ENCODE peak calls at places on chromosomes 6 and 20, in four cellular contexts. One of them, this sample, is unnamed.
A peak's percentile ranks its signal among the peaks of the same experiment; 100 is the strongest.

GRCh38 chr20:58699246-58700107 is 6.9 kb downstream of the NPEPL1 start:
- DNase-seq in CD8-positive, alpha-beta memory T cell: no peak
- DNase-seq in CD8-positive, alpha-beta T cell: no peak
- DNase-seq in HCT116: no peak
- DNase-seq in this sample: no peak

GRCh38 chr20:40506567-40506966 is 182.5 kb downstream of the MAFB start:
- DNase-seq in CD8-positive, alpha-beta memory T cell: no peak
- DNase-seq in CD8-positive, alpha-beta T cell: no peak
- DNase-seq in HCT116: peak; percentile 78
- DNase-seq in this sample: no peak

GRCh38 chr6:10385512-10386132 is 29.3 kb downstream of the TFAP2A start:
- DNase-seq in CD8-positive, alpha-beta memory T cell: no peak
- DNase-seq in CD8-positive, alpha-beta T cell: no peak
- DNase-seq in HCT116: no peak
- DNase-seq in this sample: no peak

GRCh38 chr6:106574729-106575458 is 54.4 kb downstream of the RTN4IP1 start:
- DNase-seq in CD8-positive, alpha-beta memory T cell: no peak
- DNase-seq in CD8-positive, alpha-beta T cell: no peak
- DNase-seq in HCT116: peak; percentile 73
- DNase-seq in this sample: no peak

GRCh38 chr20:2544211-2544610 is 7.8 kb downstream of the TMC2 start:
- DNase-seq in CD8-positive, alpha-beta memory T cell: no peak
- DNase-seq in CD8-positive, alpha-beta T cell: no peak
- DNase-seq in HCT116: no peak
- DNase-seq in this sample: no peak

GRCh38 chr6:17492350-17492749 is 99.0 kb downstream of the CAP2 start:
- DNase-seq in CD8-positive, alpha-beta memory T cell: no peak
- DNase-seq in CD8-positive, alpha-beta T cell: no peak
- DNase-seq in HCT116: no peak
- DNase-seq in this sample: no peak

GRCh38 chr6:5083813-5084191 is 1.3 kb upstream of the PPP1R3G start:
- DNase-seq in CD8-positive, alpha-beta memory T cell: no peak
- DNase-seq in CD8-positive, alpha-beta T cell: no peak
- DNase-seq in HCT116: no peak
- DNase-seq in this sample: no peak

GRCh38 chr20:4108495-4109306 is 93.3 kb upstream of the RNF24 start:
- DNase-seq in CD8-positive, alpha-beta memory T cell: peak; percentile 68
- DNase-seq in CD8-positive, alpha-beta T cell: peak; percentile 52
- DNase-seq in HCT116: peak; percentile 83
- DNase-seq in this sample: peak; percentile 24

GRCh38 chr6:39980839-39981580 is 46.7 kb upstream of the MOCS1 start:
- DNase-seq in CD8-positive, alpha-beta memory T cell: no peak
- DNase-seq in CD8-positive, alpha-beta T cell: no peak
- DNase-seq in HCT116: peak; percentile 37
- DNase-seq in this sample: no peak

GRCh38 chr6:111990214-111990613 is 63.7 kb upstream of the CCN6 start:
- DNase-seq in CD8-positive, alpha-beta memory T cell: no peak
- DNase-seq in CD8-positive, alpha-beta T cell: no peak
- DNase-seq in HCT116: no peak
- DNase-seq in this sample: no peak

GRCh38 chr6:79798841-79799240 is 148.5 kb downstream of the ELOVL4 start:
- DNase-seq in CD8-positive, alpha-beta memory T cell: no peak
- DNase-seq in CD8-positive, alpha-beta T cell: no peak
- DNase-seq in HCT116: no peak
- DNase-seq in this sample: no peak

GRCh38 chr6:16278048-16278724 is 39.8 kb downstream of the GMPR start:
- DNase-seq in CD8-positive, alpha-beta memory T cell: no peak
- DNase-seq in CD8-positive, alpha-beta T cell: no peak
- DNase-seq in HCT116: peak; percentile 7
- DNase-seq in this sample: no peak

GRCh38 chr6:5302995-5303622 is 41.8 kb downstream of the FARS2 start:
- DNase-seq in CD8-positive, alpha-beta memory T cell: peak; percentile 74
- DNase-seq in CD8-positive, alpha-beta T cell: peak; percentile 56
- DNase-seq in HCT116: peak; percentile 42
- DNase-seq in this sample: peak; percentile 44

GRCh38 chr6:71602385-71602949 is 283.9 kb upstream of the RIMS1 start:
- DNase-seq in CD8-positive, alpha-beta memory T cell: no peak
- DNase-seq in CD8-positive, alpha-beta T cell: no peak
- DNase-seq in HCT116: no peak
- DNase-seq in this sample: no peak

GRCh38 chr6:29943053-29943966 is 978 bp downstream of the HLA-A start:
- DNase-seq in CD8-positive, alpha-beta memory T cell: peak; percentile 67
- DNase-seq in CD8-positive, alpha-beta T cell: peak; percentile 34
- DNase-seq in HCT116: no peak
- DNase-seq in this sample: no peak

GRCh38 chr6:138450445-138450844 is 46.4 kb downstream of the HEBP2 start:
- DNase-seq in CD8-positive, alpha-beta memory T cell: no peak
- DNase-seq in CD8-positive, alpha-beta T cell: no peak
- DNase-seq in HCT116: no peak
- DNase-seq in this sample: no peak

GRCh38 chr20:62178316-62179161 is 4.3 kb upstream of the MTG2 start:
- DNase-seq in CD8-positive, alpha-beta memory T cell: no peak
- DNase-seq in CD8-positive, alpha-beta T cell: no peak
- DNase-seq in HCT116: no peak
- DNase-seq in this sample: no peak

GRCh38 chr6:35782424-35782823 is 1.6 kb downstream of the CLPSL1 start:
- DNase-seq in CD8-positive, alpha-beta memory T cell: no peak
- DNase-seq in CD8-positive, alpha-beta T cell: no peak
- DNase-seq in HCT116: no peak
- DNase-seq in this sample: no peak

DNA sequence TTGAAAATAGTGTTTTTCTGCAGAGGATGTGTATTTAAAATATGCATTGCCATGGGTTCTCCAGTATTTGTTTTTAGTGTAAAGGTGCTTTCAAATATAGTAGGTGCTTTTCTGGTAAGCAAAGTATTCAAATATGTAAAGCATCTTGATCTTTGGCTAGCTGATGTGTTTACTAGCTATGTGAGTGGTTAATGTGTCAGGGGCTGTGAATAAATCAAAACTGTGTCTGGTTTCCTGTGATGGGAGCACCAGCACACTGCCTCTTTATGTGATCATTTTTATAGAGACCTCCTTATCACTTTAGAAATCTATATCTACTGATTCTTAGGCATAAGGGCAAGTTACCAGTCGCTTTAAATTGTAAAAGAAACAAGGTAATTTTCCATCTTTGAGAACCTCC is 388.9 kb upstream of the MAN1A1 start:
- DNase-seq in CD8-positive, alpha-beta memory T cell: no peak
- DNase-seq in CD8-positive, alpha-beta T cell: no peak
- DNase-seq in HCT116: no peak
- DNase-seq in this sample: no peak
- H3K9me3 ChIP-seq in CD8-positive, alpha-beta memory T cell: no peaks in the 10 kb centered on the region
- H3K9me3 ChIP-seq in CD8-positive, alpha-beta T cell: no peaks in the 10 kb centered on the region
- H3K9me3 ChIP-seq in HCT116: no peaks in the 10 kb centered on the region
- H3K9me3 ChIP-seq in this sample: no peaks in the 10 kb centered on the region

GRCh38 chr20:46455729-46456128 is 49.3 kb upstream of the ELMO2 start:
- DNase-seq in CD8-positive, alpha-beta memory T cell: no peak
- DNase-seq in CD8-positive, alpha-beta T cell: no peak
- DNase-seq in HCT116: no peak
- DNase-seq in this sample: no peak
- H3K9me3 ChIP-seq in CD8-positive, alpha-beta memory T cell: no peaks in the 10 kb centered on the region
- H3K9me3 ChIP-seq in CD8-positive, alpha-beta T cell: no peaks in the 10 kb centered on the region
- H3K9me3 ChIP-seq in HCT116: peaks cover 13% of the 10 kb centered on the region
- H3K9me3 ChIP-seq in this sample: peaks cover 11% of the 10 kb centered on the region

DNA sequence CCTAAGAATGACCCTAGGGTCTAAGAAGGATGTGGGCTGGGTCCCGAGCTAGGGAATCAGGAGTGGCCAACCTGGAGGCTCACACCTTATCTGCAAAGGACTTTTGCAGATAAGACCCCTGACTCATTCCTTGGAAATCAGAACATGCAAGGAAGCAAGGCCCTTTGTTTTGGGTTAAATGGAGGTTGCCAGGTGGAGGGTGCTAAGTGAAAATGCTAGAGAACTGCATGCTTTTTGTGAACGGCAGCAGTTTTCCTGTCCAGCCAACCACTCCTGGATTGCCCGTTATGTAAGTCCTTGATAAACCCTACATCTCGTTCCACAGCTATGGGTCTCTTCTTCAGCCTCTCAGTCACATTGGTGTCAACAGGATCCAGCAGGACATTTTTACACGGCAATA is 52.1 kb upstream of the CST7 start:
- DNase-seq in CD8-positive, alpha-beta memory T cell: no peak
- DNase-seq in CD8-positive, alpha-beta T cell: no peak
- DNase-seq in HCT116: no peak
- DNase-seq in this sample: no peak
- H3K9me3 ChIP-seq in CD8-positive, alpha-beta memory T cell: no peaks in the 10 kb centered on the region
- H3K9me3 ChIP-seq in CD8-positive, alpha-beta T cell: no peaks in the 10 kb centered on the region
- H3K9me3 ChIP-seq in HCT116: no peaks in the 10 kb centered on the region
- H3K9me3 ChIP-seq in this sample: no peaks in the 10 kb centered on the region

GRCh38 chr6:169990095-169991030 is 238.9 kb downstream of the ERMARD start:
- DNase-seq in CD8-positive, alpha-beta memory T cell: peak; percentile 47
- DNase-seq in CD8-positive, alpha-beta T cell: peak; percentile 33
- DNase-seq in HCT116: no peak
- DNase-seq in this sample: peak; percentile 13

GRCh38 chr6:169988769-169989550 is 237.5 kb downstream of the ERMARD start:
- DNase-seq in CD8-positive, alpha-beta memory T cell: peak; percentile 47
- DNase-seq in CD8-positive, alpha-beta T cell: no peak
- DNase-seq in HCT116: no peak
- DNase-seq in this sample: no peak

GRCh38 chr6:169991913-169992312 is 240.5 kb downstream of the ERMARD start:
- DNase-seq in CD8-positive, alpha-beta memory T cell: peak; percentile 14
- DNase-seq in CD8-positive, alpha-beta T cell: no peak
- DNase-seq in HCT116: no peak
- DNase-seq in this sample: no peak

GRCh38 chr6:169991031-169991390 is 239.6 kb downstream of the ERMARD start:
- DNase-seq in CD8-positive, alpha-beta memory T cell: peak; percentile 36
- DNase-seq in CD8-positive, alpha-beta T cell: no peak
- DNase-seq in HCT116: no peak
- DNase-seq in this sample: no peak

DNA sequence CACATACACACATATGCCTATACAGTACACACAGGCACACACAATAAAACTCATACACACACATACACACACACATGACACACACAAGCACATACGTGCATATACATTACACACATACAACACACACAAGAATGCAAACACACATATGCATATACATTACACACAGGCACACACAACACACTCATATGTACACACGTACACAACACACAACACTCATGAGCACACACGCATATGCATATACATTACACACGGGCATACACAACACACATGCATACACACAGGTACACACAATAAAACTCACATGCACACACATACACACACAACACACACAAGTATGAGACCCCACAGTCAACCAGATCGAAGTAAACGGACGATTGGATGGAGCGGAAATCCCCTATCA is 238.2 kb downstream of the ERMARD start:
- DNase-seq in CD8-positive, alpha-beta memory T cell: peak; percentile 5
- DNase-seq in CD8-positive, alpha-beta T cell: no peak
- DNase-seq in HCT116: no peak
- DNase-seq in this sample: no peak
- H3K9me3 ChIP-seq in CD8-positive, alpha-beta memory T cell: no peaks in the 10 kb centered on the region
- H3K9me3 ChIP-seq in CD8-positive, alpha-beta T cell: no peaks in the 10 kb centered on the region
- H3K9me3 ChIP-seq in HCT116: no peaks in the 10 kb centered on the region
- H3K9me3 ChIP-seq in this sample: no peaks in the 10 kb centered on the region

GRCh38 chr20:6673071-6673470 is 94.4 kb upstream of the BMP2 start:
- DNase-seq in CD8-positive, alpha-beta memory T cell: no peak
- DNase-seq in CD8-positive, alpha-beta T cell: no peak
- DNase-seq in HCT116: no peak
- DNase-seq in this sample: no peak

GRCh38 chr20:6671829-6672228 is 95.7 kb upstream of the BMP2 start:
- DNase-seq in CD8-positive, alpha-beta memory T cell: no peak
- DNase-seq in CD8-positive, alpha-beta T cell: no peak
- DNase-seq in HCT116: no peak
- DNase-seq in this sample: no peak

GRCh38 chr20:6678101-6678500 is 89.4 kb upstream of the BMP2 start:
- DNase-seq in CD8-positive, alpha-beta memory T cell: no peak
- DNase-seq in CD8-positive, alpha-beta T cell: no peak
- DNase-seq in HCT116: no peak
- DNase-seq in this sample: no peak

GRCh38 chr20:6679086-6679485 is 88.4 kb upstream of the BMP2 start:
- DNase-seq in CD8-positive, alpha-beta memory T cell: no peak
- DNase-seq in CD8-positive, alpha-beta T cell: no peak
- DNase-seq in HCT116: no peak
- DNase-seq in this sample: no peak

DNA sequence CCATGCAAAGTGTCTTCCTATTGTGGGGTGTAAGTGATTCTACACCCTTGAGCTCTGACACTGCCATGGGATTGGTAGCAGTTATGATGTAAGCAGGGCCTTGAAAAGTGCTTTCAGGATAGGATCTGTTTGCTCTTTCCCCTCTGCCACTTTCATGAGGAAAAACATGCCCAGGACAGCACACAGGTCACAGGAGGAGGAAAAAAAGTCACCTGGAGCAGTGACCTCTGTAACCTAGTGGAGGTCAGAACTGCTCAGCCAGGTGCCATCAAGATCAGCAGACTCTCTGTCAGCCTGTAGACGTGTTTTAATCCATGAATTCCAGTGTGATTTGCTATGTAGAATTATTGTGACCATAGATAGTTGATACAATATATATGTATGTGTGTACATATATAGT is 92.7 kb upstream of the BMP2 start:
- DNase-seq in CD8-positive, alpha-beta memory T cell: no peak
- DNase-seq in CD8-positive, alpha-beta T cell: no peak
- DNase-seq in HCT116: no peak
- DNase-seq in this sample: no peak
- H3K9me3 ChIP-seq in CD8-positive, alpha-beta memory T cell: no peaks in the 10 kb centered on the region
- H3K9me3 ChIP-seq in CD8-positive, alpha-beta T cell: no peaks in the 10 kb centered on the region
- H3K9me3 ChIP-seq in HCT116: peaks cover 26% of the 10 kb centered on the region
- H3K9me3 ChIP-seq in this sample: no peaks in the 10 kb centered on the region

GRCh38 chr20:55592866-55593265 is 412.5 kb downstream of the CBLN4 start:
- DNase-seq in CD8-positive, alpha-beta memory T cell: no peak
- DNase-seq in CD8-positive, alpha-beta T cell: no peak
- DNase-seq in HCT116: no peak
- DNase-seq in this sample: no peak
- H3K9me3 ChIP-seq in CD8-positive, alpha-beta memory T cell: no peaks in the 10 kb centered on the region
- H3K9me3 ChIP-seq in CD8-positive, alpha-beta T cell: no peaks in the 10 kb centered on the region
- H3K9me3 ChIP-seq in HCT116: peaks cover 28% of the 10 kb centered on the region
- H3K9me3 ChIP-seq in this sample: no peaks in the 10 kb centered on the region

GRCh38 chr6:168384045-168385038 is 56.6 kb upstream of the SMOC2 start:
- DNase-seq in CD8-positive, alpha-beta memory T cell: no peak
- DNase-seq in CD8-positive, alpha-beta T cell: no peak
- DNase-seq in HCT116: no peak
- DNase-seq in this sample: no peak

GRCh38 chr6:168380956-168381605 is 59.9 kb upstream of the SMOC2 start:
- DNase-seq in CD8-positive, alpha-beta memory T cell: no peak
- DNase-seq in CD8-positive, alpha-beta T cell: no peak
- DNase-seq in HCT116: no peak
- DNase-seq in this sample: no peak

GRCh38 chr6:168385380-168385779 is 55.6 kb upstream of the SMOC2 start:
- DNase-seq in CD8-positive, alpha-beta memory T cell: no peak
- DNase-seq in CD8-positive, alpha-beta T cell: no peak
- DNase-seq in HCT116: no peak
- DNase-seq in this sample: no peak

GRCh38 chr6:168383062-168383854 is 57.7 kb upstream of the SMOC2 start:
- DNase-seq in CD8-positive, alpha-beta memory T cell: no peak
- DNase-seq in CD8-positive, alpha-beta T cell: no peak
- DNase-seq in HCT116: no peak
- DNase-seq in this sample: no peak

GRCh38 chr6:168381726-168382458 is 59.1 kb upstream of the SMOC2 start:
- DNase-seq in CD8-positive, alpha-beta memory T cell: no peak
- DNase-seq in CD8-positive, alpha-beta T cell: no peak
- DNase-seq in HCT116: no peak
- DNase-seq in this sample: no peak
- H3K9me3 ChIP-seq in CD8-positive, alpha-beta memory T cell: no peaks in the 10 kb centered on the region
- H3K9me3 ChIP-seq in CD8-positive, alpha-beta T cell: no peaks in the 10 kb centered on the region
- H3K9me3 ChIP-seq in HCT116: peaks cover 8% of the 10 kb centered on the region
- H3K9me3 ChIP-seq in this sample: no peaks in the 10 kb centered on the region

This sample was measured in T-helper 17 cell.